ENCODE peak calls at places on chromosome 14, in nine cellular contexts. A is A549, M is choroid plexus epithelial cell, W is Peyer's patch, S is stomach, E is transverse colon, T is AG04450, J is heart left ventricle, F is AG10803. Y is an unnamed sample.

GRCh38 chr14:49492151-49492550 is 94.0 kb downstream of the RPS29 start:
- DNase-seq in A (no peak), M (no peak), W (no peak), S (no peak), E (no peak), T (no peak), J (no peak), F (no peak), Y (no peak)

GRCh38 chr14:100590726-100591452 is 3.7 kb upstream of the BEGAIN start:
- DNase-seq in A (no peak), M (no peak), W (no peak), S (no peak), E (peak; percentile 3), T (no peak), J (no peak), F (no peak), Y (no peak)

GRCh38 chr14:33510991-33511390 is 439.9 kb downstream of the EGLN3 start:
- DNase-seq in A (no peak), M (no peak), W (no peak), S (no peak), E (no peak), T (no peak), J (no peak), F (no peak), Y (no peak)

GRCh38 chr14:101025656-101026055 is 122.1 kb upstream of the RTL1 start:
- DNase-seq in A (no peak), M (no peak), W (no peak), S (no peak), E (no peak), T (no peak), J (no peak), F (no peak), Y (no peak)

GRCh38 chr14:63362305-63362914 is 43.7 kb upstream of the GPHB5 start:
- DNase-seq in A (no peak), M (no peak), W (no peak), S (no peak), E (peak; percentile 13), T (no peak), J (no peak), F (no peak), Y (no peak)

GRCh38 chr14:68403191-68403781 is 389.6 kb downstream of the ZFP36L1 start:
- DNase-seq in A (no peak), M (peak; percentile 37), W (no peak), S (no peak), E (no peak), T (no peak), J (no peak), F (peak; percentile 64), Y (no peak)

GRCh38 chr14:49966304-49966809 is 73.5 kb downstream of the ARF6 start:
- DNase-seq in A (peak; percentile 86), M (no peak), W (no peak), S (peak; percentile 65), E (peak; percentile 76), T (no peak), J (no peak), F (peak; percentile 74), Y (no peak)

GRCh38 chr14:22296722-22297121 is 292.3 kb downstream of the DAD1 start:
- DNase-seq in A (no peak), M (peak; percentile 90), W (no peak), S (no peak), E (no peak), T (peak; percentile 65), J (no peak), F (peak; percentile 54), Y (peak; percentile 36)

GRCh38 chr14:101500061-101500460 is 61.2 kb upstream of the DIO3 start:
- DNase-seq in A (no peak), M (no peak), W (no peak), S (no peak), E (no peak), T (no peak), J (no peak), F (no peak), Y (no peak)

GRCh38 chr14:101029668-101030290 is 126.3 kb upstream of the RTL1 start:
- DNase-seq in A (no peak), M (no peak), W (no peak), S (no peak), E (no peak), T (no peak), J (no peak), F (no peak), Y (no peak)

GRCh38 chr14:44316647-44317432 is 190.2 kb downstream of the FSCB start:
- DNase-seq in A (peak; percentile 68), M (peak; percentile 54), W (no peak), S (no peak), E (peak; percentile 30), T (peak; percentile 81), J (no peak), F (peak; percentile 53), Y (peak; percentile 74)

GRCh38 chr14:64998455-64998931 is 11.8 kb downstream of the FNTB start:
- DNase-seq in A (no peak), M (peak; percentile 18), W (no peak), S (no peak), E (no peak), T (no peak), J (no peak), F (peak; percentile 23), Y (no peak)

GRCh38 chr14:104145826-104146642 is 7.6 kb downstream of the KIF26A start:
- DNase-seq in A (no peak), M (no peak), W (no peak), S (no peak), E (no peak), T (no peak), J (no peak), F (no peak), Y (no peak)

GRCh38 chr14:90453401-90453951 is 56.6 kb downstream of the CALM1 start:
- DNase-seq in A (no peak), M (peak; percentile 51), W (no peak), S (peak; percentile 35), E (no peak), T (no peak), J (peak; percentile 71), F (no peak), Y (no peak)

GRCh38 chr14:59483360-59483759 is 848 bp downstream of the L3HYPDH start:
- DNase-seq in A (peak; percentile 25), M (peak; percentile 52), W (no peak), S (no peak), E (no peak), T (peak; percentile 41), J (no peak), F (peak; percentile 66), Y (no peak)

GRCh38 chr14:62934439-62934838 is 110.8 kb downstream of the KCNH5 start:
- DNase-seq in A (no peak), M (no peak), W (no peak), S (no peak), E (no peak), T (no peak), J (no peak), F (no peak), Y (no peak)

GRCh38 chr14:31080489-31080888 is 54.3 kb upstream of the STRN3 start:
- DNase-seq in A (no peak), M (no peak), W (no peak), S (no peak), E (no peak), T (no peak), J (no peak), F (no peak), Y (no peak)

GRCh38 chr14:31080060-31080459 is 53.9 kb upstream of the STRN3 start:
- DNase-seq in A (no peak), M (peak; percentile 47), W (no peak), S (no peak), E (no peak), T (peak; percentile 11), J (no peak), F (no peak), Y (peak; percentile 21)

GRCh38 chr14:31085027-31085426 is 58.8 kb upstream of the STRN3 start:
- DNase-seq in A (no peak), M (no peak), W (no peak), S (no peak), E (no peak), T (no peak), J (no peak), F (no peak), Y (no peak)

GRCh38 chr14:31084385-31084784 is 58.2 kb upstream of the STRN3 start:
- DNase-seq in A (no peak), M (no peak), W (no peak), S (no peak), E (no peak), T (no peak), J (no peak), F (no peak), Y (no peak)

GRCh38 chr14:31083781-31084180 is 57.6 kb upstream of the STRN3 start:
- DNase-seq in A (no peak), M (no peak), W (no peak), S (no peak), E (no peak), T (no peak), J (no peak), F (no peak), Y (no peak)
- TF ChIP-seq CTCF in A (no peak), M (no peak), W (no peak), S (no peak), E (no peak), T (no peak), J (no peak), F (no peak), Y (no peak)

DNA sequence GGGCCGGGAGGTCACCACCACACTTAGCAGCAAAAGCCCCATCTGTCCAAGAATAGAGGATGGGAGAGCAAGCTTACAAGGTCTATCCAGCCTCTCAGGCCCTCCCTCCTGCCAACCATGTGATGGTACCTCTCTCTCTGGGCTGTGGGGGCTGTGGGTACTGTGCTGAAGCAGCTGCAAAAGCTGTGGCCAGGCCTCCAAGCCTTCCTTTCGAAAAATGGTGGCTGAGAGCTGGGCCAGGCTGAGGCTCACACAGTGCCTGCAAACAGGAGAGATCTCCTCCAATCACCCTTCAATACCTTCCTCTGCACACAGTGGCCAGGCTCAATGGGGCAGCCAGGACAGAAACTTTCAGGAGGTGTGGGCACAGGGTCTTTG is 1.1 kb downstream of the IPO4 start:
- DNase-seq in A (no peak), M (no peak), W (no peak), S (no peak), E (no peak), T (no peak), J (no peak), F (no peak), Y (no peak)
- H3K4me3 ChIP-seq in A (peak overlapping the region; percentile 97), M (peak overlapping the region; percentile 81), W (peak overlapping the region; percentile 78), S (peak overlapping the region; percentile 87), E (no peak overlapping the region), T (peak overlapping the region; percentile 85), J (no peak overlapping the region), F (peak overlapping the region; percentile 83), Y (peak overlapping the region; percentile 89)

DNA sequence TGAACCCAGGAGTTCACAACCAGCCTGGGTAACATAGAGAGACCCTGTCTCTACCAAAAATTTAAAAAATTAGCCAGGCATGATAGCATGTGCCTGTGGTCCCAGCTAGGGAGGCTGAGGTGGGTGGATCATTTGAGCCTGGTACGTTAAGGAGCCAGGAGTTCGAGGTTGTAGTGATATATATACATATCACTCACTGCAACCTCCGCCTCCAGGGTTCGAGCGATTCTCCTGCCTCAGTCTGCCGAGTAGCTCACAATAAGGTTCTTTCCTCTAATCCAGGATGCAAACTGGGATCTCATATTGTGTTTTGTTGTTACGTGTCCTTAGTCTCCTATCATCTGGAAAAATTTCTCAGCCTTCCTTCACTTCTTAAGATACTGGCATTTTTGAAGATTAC is 24.0 kb upstream of the GSC start:
- DNase-seq in A (no peak), M (no peak), W (no peak), S (no peak), E (no peak), T (no peak), J (no peak), F (no peak), Y (no peak)
- TF ChIP-seq CTCF in A (no peak), M (no peak), W (no peak), S (no peak), E (no peak), T (no peak), J (no peak), F (no peak), Y (no peak)

GRCh38 chr14:30623412-30624131 is 1.5 kb downstream of the SCFD1 start:
- DNase-seq in A (no peak), M (no peak), W (no peak), S (no peak), E (no peak), T (no peak), J (no peak), F (no peak), Y (no peak)
- H3K4me3 ChIP-seq in A (peak overlapping the region; percentile 73), M (peak overlapping the region; percentile 82), W (peak overlapping the region; percentile 74), S (peak overlapping the region; percentile 84), E (peak overlapping the region; percentile 81), T (peak overlapping the region; percentile 94), J (peak overlapping the region; percentile 78), F (peak overlapping the region; percentile 93), Y (peak overlapping the region; percentile 94)

Y was measured in HFF-Myc.